ENCODE peak calls at places on chromosomes 3 and 15, in eight cellular contexts. Y, G, C, P, D, S, N and F are unnamed samples.

GRCh38 chr15:71782447-71783165 is 27.7 kb upstream of the NR2E3 start:
- DNase-seq in Y (no peak), G (no peak), C (no peak), P (no peak), D (no peak), S (no peak), N (no peak), F (no peak)

GRCh38 chr3:14605070-14605469 is 46.5 kb upstream of the CCDC174 start:
- DNase-seq in Y (no peak), G (no peak), C (no peak), P (no peak), D (no peak), S (no peak), N (no peak), F (no peak)

GRCh38 chr3:14096742-14097141 is 27.9 kb downstream of the CHCHD4 start:
- DNase-seq in Y (no peak), G (no peak), C (no peak), P (no peak), D (no peak), S (no peak), N (no peak), F (no peak)

GRCh38 chr3:186132487-186132886 is 23.6 kb upstream of the ETV5 start:
- DNase-seq in Y (no peak), G (no peak), C (no peak), P (no peak), D (no peak), S (no peak), N (no peak), F (no peak)

GRCh38 chr3:27326211-27326948 is 42.8 kb downstream of the NEK10 start:
- DNase-seq in Y (peak; percentile 68), G (peak; percentile 81), C (no peak), P (peak; percentile 91), D (no peak), S (no peak), N (peak; percentile 15), F (peak; percentile 7)

GRCh38 chr3:117277816-117278215 is 568.2 kb downstream of the TUSC7 start:
- DNase-seq in Y (no peak), G (no peak), C (peak; percentile 8), P (no peak), D (no peak), S (no peak), N (no peak), F (no peak)

GRCh38 chr15:75712668-75713337 is at the start of gene CSPG4:
- DNase-seq in Y (no peak), G (peak; percentile 50), C (peak; percentile 84), P (peak; percentile 91), D (no peak), S (no peak), N (no peak), F (no peak)

GRCh38 chr3:156341831-156342416 is 213.0 kb downstream of the SSR3 start:
- DNase-seq in Y (no peak), G (no peak), C (peak; percentile 27), P (no peak), D (no peak), S (no peak), N (no peak), F (no peak)

GRCh38 chr15:77527164-77527778 is 105.4 kb downstream of the LINGO1 start:
- DNase-seq in Y (no peak), G (no peak), C (peak; percentile 39), P (peak; percentile 80), D (no peak), S (no peak), N (no peak), F (no peak)

GRCh38 chr3:156395961-156396700 is 158.8 kb downstream of the SSR3 start:
- DNase-seq in Y (no peak), G (no peak), C (no peak), P (no peak), D (no peak), S (no peak), N (no peak), F (no peak)

GRCh38 chr3:135106445-135106844 is 311.4 kb downstream of the EPHB1 start:
- DNase-seq in Y (no peak), G (no peak), C (peak; percentile 82), P (peak; percentile 13), D (no peak), S (no peak), N (no peak), F (no peak)

GRCh38 chr3:13274125-13274873 is 145.8 kb downstream of the NUP210 start:
- DNase-seq in Y (no peak), G (no peak), C (no peak), P (no peak), D (no peak), S (no peak), N (no peak), F (no peak)

GRCh38 chr15:45180201-45180600 is 7.6 kb downstream of the SHF start:
- DNase-seq in Y (no peak), G (no peak), C (no peak), P (no peak), D (no peak), S (no peak), N (no peak), F (no peak)

GRCh38 chr3:66938338-66938963 is 59.7 kb upstream of the KBTBD8 start:
- DNase-seq in Y (peak; percentile 21), G (peak; percentile 30), C (peak; percentile 90), P (peak; percentile 85), D (peak; percentile 51), S (no peak), N (peak; percentile 45), F (peak; percentile 27)

GRCh38 chr15:52005748-52006701 is 13.0 kb upstream of the MAPK6 start:
- DNase-seq in Y (no peak), G (no peak), C (no peak), P (no peak), D (no peak), S (no peak), N (no peak), F (no peak)

GRCh38 chr3:73558399-73559075 is 66.2 kb downstream of the PDZRN3 start:
- DNase-seq in Y (no peak), G (no peak), C (peak; percentile 38), P (peak; percentile 54), D (no peak), S (no peak), N (peak; percentile 15), F (no peak)

GRCh38 chr15:51727141-51727897 is 10.1 kb downstream of the LYSMD2 start:
- DNase-seq in Y (no peak), G (no peak), C (peak; percentile 24), P (peak; percentile 35), D (no peak), S (no peak), N (no peak), F (no peak)

GRCh38 chr3:24505678-24506560 is 11.3 kb upstream of the THRB start:
- DNase-seq in Y (no peak), G (no peak), C (no peak), P (peak; percentile 51), D (no peak), S (no peak), N (no peak), F (no peak)

GRCh38 chr3:133256787-133257483 is 142.9 kb upstream of the BFSP2 start:
- DNase-seq in Y (no peak), G (no peak), C (no peak), P (no peak), D (no peak), S (no peak), N (no peak), F (no peak)

GRCh38 chr3:142275856-142276255 is 50.5 kb upstream of the GK5 start:
- DNase-seq in Y (no peak), G (peak; percentile 63), C (no peak), P (peak; percentile 88), D (no peak), S (no peak), N (no peak), F (no peak)

GRCh38 chr3:59809016-59809415 is 759.2 kb upstream of the CFAP20DC start:
- DNase-seq in Y (no peak), G (peak; percentile 91), C (no peak), P (peak; percentile 7), D (no peak), S (no peak), N (no peak), F (no peak)

GRCh38 chr15:58070801-58071418 is 5.4 kb upstream of the ALDH1A2 start:
- DNase-seq in Y (peak; percentile 46), G (peak; percentile 43), C (peak; percentile 70), P (peak; percentile 81), D (peak; percentile 35), S (peak; percentile 11), N (peak; percentile 20), F (peak; percentile 41)

GRCh38 chr3:158802399-158803023 is 657 bp downstream of the MFSD1 start:
- DNase-seq in Y (no peak), G (no peak), C (no peak), P (no peak), D (no peak), S (no peak), N (no peak), F (no peak)

GRCh38 chr3:126340081-126340511 is 17.1 kb downstream of the KLF15 start:
- DNase-seq in Y (no peak), G (no peak), C (no peak), P (no peak), D (no peak), S (no peak), N (no peak), F (no peak)

GRCh38 chr15:94026458-94026967 is 204.8 kb upstream of the MCTP2 start:
- DNase-seq in Y (no peak), G (no peak), C (no peak), P (no peak), D (no peak), S (no peak), N (no peak), F (no peak)

GRCh38 chr15:63348392-63348791 is 33.3 kb downstream of the CA12 start:
- DNase-seq in Y (no peak), G (no peak), C (no peak), P (peak; percentile 84), D (no peak), S (no peak), N (peak; percentile 31), F (no peak)

GRCh38 chr3:9420850-9421549 is 23.6 kb downstream of the SETD5 start:
- DNase-seq in Y (no peak), G (no peak), C (no peak), P (peak; percentile 49), D (no peak), S (no peak), N (no peak), F (peak; percentile 22)

GRCh38 chr3:11389570-11390268 is 117.5 kb downstream of the ATG7 start:
- DNase-seq in Y (no peak), G (no peak), C (no peak), P (no peak), D (no peak), S (no peak), N (no peak), F (no peak)

GRCh38 chr15:62895139-62895866 is 147.2 kb upstream of the TPM1 start:
- DNase-seq in Y (peak; percentile 80), G (peak; percentile 74), C (no peak), P (peak; percentile 42), D (no peak), S (no peak), N (no peak), F (peak; percentile 71)

GRCh38 chr3:65168547-65168946 is 480.7 kb upstream of the ADAMTS9 start:
- DNase-seq in Y (no peak), G (no peak), C (no peak), P (no peak), D (no peak), S (no peak), N (no peak), F (peak; percentile 86)

GRCh38 chr15:88036154-88036839 is 220.2 kb downstream of the NTRK3 start:
- DNase-seq in Y (no peak), G (no peak), C (peak; percentile 59), P (no peak), D (no peak), S (no peak), N (no peak), F (no peak)

GRCh38 chr3:69665026-69665739 is 74.1 kb upstream of the MITF start:
- DNase-seq in Y (no peak), G (no peak), C (no peak), P (no peak), D (no peak), S (no peak), N (no peak), F (no peak)